ENCODE peak calls at places on chromosomes 6 and 20, in eight cellular contexts. J is activated T-helper 1 cell treated with anti-CD3 and anti-CD28 coated beads, Interleukin-2, amount 50 U/mL, for 16 hours; F is GM12878; M is GM04504; P is activated T-helper 2 cell treated with anti-CD3 and anti-CD28 coated beads, Interferon-gamma antibody, Interleukin-2, Interleukin-4, amounts not matched to agents 10 μg/mL and 5 μg/mL and 100 μg/mL, durations not matched to agents 14 hours and 24 hours and 36 hours; D is AG08395; H is astrocyte of the spinal cord; I is NCI-H510A. C is an unnamed sample.

GRCh38 chr6:160330621-160331020 is 17.6 kb upstream of the SLC22A3 start:
- DNase-seq in J (no peak), F (no peak), M (no peak), P (no peak), D (no peak), H (no peak), I (no peak), C (no peak)

GRCh38 chr6:25499851-25500250 is 152.2 kb upstream of the SCGN start:
- DNase-seq in J (no peak), F (no peak), M (no peak), P (no peak), D (peak; percentile 14), H (peak; percentile 58), I (no peak), C (no peak)

GRCh38 chr20:46400253-46400652 is 6.2 kb downstream of the ELMO2 start:
- DNase-seq in J (no peak), F (no peak), M (peak; percentile 40), P (no peak), D (peak; percentile 69), H (peak; percentile 49), I (no peak), C (no peak)

GRCh38 chr6:146357578-146358340 is 185.9 kb upstream of the RAB32 start:
- DNase-seq in J (no peak), F (peak; percentile 13), M (peak; percentile 73), P (no peak), D (peak; percentile 76), H (peak; percentile 90), I (no peak), C (no peak)

GRCh38 chr20:37777556-37777955 is 83.7 kb downstream of the CTNNBL1 start:
- DNase-seq in J (no peak), F (no peak), M (no peak), P (no peak), D (no peak), H (no peak), I (no peak), C (no peak)

GRCh38 chr6:16712931-16713484 is 48.3 kb downstream of the ATXN1 start:
- DNase-seq in J (no peak), F (no peak), M (peak; percentile 87), P (no peak), D (peak; percentile 82), H (peak; percentile 91), I (no peak), C (no peak)

GRCh38 chr6:98957440-98957839 is 9.7 kb upstream of the FBXL4 start:
- DNase-seq in J (no peak), F (no peak), M (peak; percentile 33), P (no peak), D (peak; percentile 75), H (peak; percentile 62), I (no peak), C (no peak)

GRCh38 chr20:24821391-24821790 is 127.7 kb upstream of the CST7 start:
- DNase-seq in J (no peak), F (no peak), M (no peak), P (no peak), D (no peak), H (no peak), I (no peak), C (no peak)

GRCh38 chr6:110357298-110357695 is 852 bp downstream of the METTL24 start:
- DNase-seq in J (no peak), F (no peak), M (no peak), P (no peak), D (no peak), H (no peak), I (no peak), C (no peak)

GRCh38 chr6:155050311-155050710 is 55.2 kb downstream of the TIAM2 start:
- DNase-seq in J (peak; percentile 5), F (peak; percentile 27), M (no peak), P (peak; percentile 22), D (no peak), H (peak; percentile 76), I (no peak), C (no peak)

GRCh38 chr6:21947751-21948386 is 349.0 kb downstream of the PRL start:
- DNase-seq in J (no peak), F (no peak), M (no peak), P (no peak), D (no peak), H (peak; percentile 13), I (no peak), C (no peak)

GRCh38 chr6:37134622-37135191 is 35.2 kb upstream of the PIM1 start:
- DNase-seq in J (no peak), F (no peak), M (peak; percentile 95), P (no peak), D (peak; percentile 94), H (peak; percentile 93), I (no peak), C (no peak)

GRCh38 chr6:6678185-6678671 is 89.7 kb downstream of the LY86 start:
- DNase-seq in J (no peak), F (no peak), M (no peak), P (no peak), D (peak; percentile 43), H (peak; percentile 42), I (no peak), C (no peak)

GRCh38 chr6:9085054-9085746 is 649.9 kb upstream of the SLC35B3 start:
- DNase-seq in J (no peak), F (no peak), M (no peak), P (no peak), D (no peak), H (no peak), I (no peak), C (no peak)

GRCh38 chr20:8155229-8155628 is 23.2 kb downstream of the PLCB1 start:
- DNase-seq in J (no peak), F (no peak), M (no peak), P (no peak), D (no peak), H (peak; percentile 27), I (no peak), C (no peak)